ENCODE peak calls at places on chromosome 16, in ten cellular contexts. G, K, H, B, T, U, Q, V, W and O are unnamed samples.

GRCh38 chr16:30997887-30998711 is 12.3 kb downstream of the STX1B start:
- DNase-seq in Q (peak; percentile 75), K (peak; percentile 77), W (peak; percentile 84), B (peak; percentile 66), T (no peak), G (peak; percentile 95), H (peak; percentile 74), V (no peak), U (no peak), O (no peak)

GRCh38 chr16:89102777-89103073 is 9.1 kb downstream of the ACSF3 start:
- DNase-seq in V (no peak), G (no peak), H (no peak), K (no peak), T (no peak), U (no peak), Q (no peak), B (no peak), W (no peak), O (no peak)

GRCh38 chr16:87828071-87828971 is 41.0 kb downstream of the SLC7A5 start:
- DNase-seq in V (no peak), W (no peak), G (no peak), H (peak; percentile 81), K (peak; percentile 50), B (no peak), T (no peak), U (peak; percentile 86), Q (no peak), O (peak; percentile 49)

GRCh38 chr16:27245276-27246231 is 23.0 kb downstream of the NSMCE1 start:
- DNase-seq in T (no peak), G (peak; percentile 93), H (peak; percentile 90), Q (peak; percentile 83), K (no peak), V (no peak), U (no peak), B (no peak), W (peak; percentile 99), O (no peak)

GRCh38 chr16:3652373-3653037 is 2.0 kb upstream of the DNASE1 start:
- DNase-seq in U (no peak), T (no peak), G (no peak), H (no peak), V (peak; percentile 22), W (no peak), B (no peak), K (no peak), Q (no peak), O (no peak)

GRCh38 chr16:49663081-49664057 is 192.5 kb downstream of the ZNF423 start:
- DNase-seq in Q (no peak), B (peak; percentile 47), W (no peak), H (no peak), G (peak; percentile 35), T (no peak), V (peak; percentile 63), K (no peak), U (no peak), O (no peak)

GRCh38 chr16:65119905-65120341 is 1.9 kb downstream of the CDH11 start:
- DNase-seq in B (peak; percentile 20), H (no peak), G (peak; percentile 74), T (peak; percentile 62), W (peak; percentile 76), V (no peak), U (no peak), K (no peak), Q (peak; percentile 62), O (no peak)

GRCh38 chr16:6835516-6835915 is 497.1 kb upstream of the RBFOX1 start:
- DNase-seq in V (no peak), U (no peak), W (no peak), B (no peak), Q (no peak), H (no peak), T (no peak), K (no peak), G (no peak), O (no peak)

GRCh38 chr16:50038756-50039529 is 13.9 kb downstream of the CNEP1R1 start:
- DNase-seq in B (peak; percentile 19), K (no peak), V (no peak), W (no peak), G (peak; percentile 27), Q (no peak), H (no peak), T (no peak), U (peak; percentile 55), O (no peak)

GRCh38 chr16:87895641-87896141 is 26.4 kb upstream of the SLC7A5 start:
- DNase-seq in H (no peak), B (no peak), U (peak; percentile 45), W (peak; percentile 52), V (no peak), G (peak; percentile 91), Q (no peak), T (no peak), K (peak; percentile 30), O (peak; percentile 83)

DNA sequence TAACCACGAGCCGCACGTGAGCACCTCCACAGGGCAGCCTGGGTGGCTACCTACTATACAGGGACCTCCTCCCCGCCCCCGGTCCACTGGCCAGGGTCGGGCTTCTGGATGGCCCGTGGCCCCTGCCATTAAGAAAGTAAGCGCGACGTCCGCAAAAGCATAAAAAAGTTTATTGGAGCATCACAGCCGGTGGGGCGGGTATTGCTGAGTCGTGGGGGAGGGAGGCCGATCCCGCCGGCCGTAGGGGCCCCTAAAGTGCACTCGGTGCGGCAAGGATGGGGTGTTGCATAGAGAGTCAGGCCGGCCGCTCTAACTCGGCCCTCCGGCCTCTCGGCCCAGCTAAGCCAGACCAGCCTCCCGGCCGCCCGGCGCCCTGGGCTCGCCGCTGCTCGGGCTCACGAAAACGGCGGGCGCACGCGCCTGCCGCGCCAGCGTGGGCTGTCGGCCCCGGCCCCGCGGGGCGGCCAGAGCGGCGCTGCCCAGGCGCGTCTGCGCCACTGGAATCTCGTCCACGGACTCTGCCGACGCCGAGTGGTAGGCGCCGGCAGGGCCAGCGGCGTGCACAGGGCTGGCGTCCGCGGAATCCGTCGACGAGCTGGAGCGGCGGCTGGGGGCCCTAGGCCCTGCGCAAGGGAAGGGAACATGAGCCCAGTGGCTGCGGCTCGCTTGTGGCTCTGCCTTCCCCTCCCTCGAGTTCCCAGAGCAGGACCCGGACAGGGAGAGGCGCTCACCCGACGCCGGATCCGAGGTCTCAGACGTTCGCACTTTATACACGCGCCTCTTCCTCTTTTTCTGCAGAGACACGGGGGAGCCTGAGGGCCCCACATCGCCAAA is 1.2 kb upstream of the TPPP3 start:
- DNase-seq in B (peak; percentile 49), W (no peak), T (peak; percentile 72), V (no peak), U (no peak), Q (no peak), H (no peak), G (peak; percentile 53), K (no peak), O (no peak)
- H3K4me3 ChIP-seq in B (no peak overlapping the region), W (no peak overlapping the region), T (peak overlapping the region; percentile 33), V (no peak overlapping the region), U (no peak overlapping the region), Q (no peak overlapping the region), H (no peak overlapping the region), G (peak overlapping the region; percentile 54), K (no peak overlapping the region), O (no peak overlapping the region)

GRCh38 chr16:35411156-35411555 is 1951.7 kb downstream of the TP53TG3F start:
- DNase-seq in U (no peak), H (no peak), B (no peak), Q (no peak), K (no peak), G (no peak), T (no peak), W (no peak), V (no peak), O (no peak)
- H3K9me3 ChIP-seq in U (peaks cover 27% of the 10 kb centered on the region), H (no peaks in the 10 kb centered on the region), B (no peaks in the 10 kb centered on the region), Q (no peaks in the 10 kb centered on the region), K (peaks cover 18% of the 10 kb centered on the region), G (no peaks in the 10 kb centered on the region), T (peaks cover 16% of the 10 kb centered on the region), W (peaks cover 6% of the 10 kb centered on the region), V (no peaks in the 10 kb centered on the region), O (no peaks in the 10 kb centered on the region)

GRCh38 chr16:66515543-66516171 is 34.3 kb downstream of the TK2 start:
- DNase-seq in W (peak; percentile 37), H (peak; percentile 81), K (no peak), G (peak; percentile 80), T (no peak), Q (peak; percentile 19), V (no peak), B (peak; percentile 34), U (peak; percentile 68), O (peak; percentile 48)

GRCh38 chr16:66517586-66518263 is 32.2 kb downstream of the TK2 start:
- DNase-seq in T (no peak), K (no peak), Q (no peak), H (peak; percentile 35), U (no peak), B (no peak), V (no peak), G (no peak), W (no peak), O (no peak)

GRCh38 chr16:66516808-66517585 is 32.9 kb downstream of the TK2 start:
- DNase-seq in B (peak; percentile 94), H (peak; percentile 99), V (peak; percentile 66), T (peak; percentile 18), W (peak; percentile 99), U (peak; percentile 92), G (peak; percentile 89), K (peak; percentile 97), Q (peak; percentile 95), O (peak; percentile 73)

GRCh38 chr16:66519482-66519881 is 30.4 kb downstream of the TK2 start:
- DNase-seq in B (no peak), H (no peak), T (no peak), V (no peak), W (no peak), Q (no peak), U (no peak), G (no peak), K (no peak), O (no peak)

GRCh38 chr16:66516172-66516807 is 33.6 kb downstream of the TK2 start:
- DNase-seq in T (no peak), V (no peak), U (no peak), B (no peak), K (no peak), G (peak; percentile 65), Q (no peak), W (no peak), H (no peak), O (no peak)
- H3K4me2 ChIP-seq in T (no peak overlapping the region), V (peak overlapping the region; percentile 69), U (peak overlapping the region; percentile 57), B (no peak overlapping the region), K (peak overlapping the region; percentile 31), G (peak overlapping the region; percentile 2), Q (peak overlapping the region; percentile 58), W (peak overlapping the region; percentile 40), H (peak overlapping the region; percentile 75), O (no peak overlapping the region)

GRCh38 chr16:57475711-57476339 is 10.5 kb downstream of the DOK4 start:
- DNase-seq in W (peak; percentile 33), U (peak; percentile 90), K (no peak), Q (peak; percentile 15), T (peak; percentile 89), B (peak; percentile 78), V (peak; percentile 83), G (peak; percentile 47), H (peak; percentile 82), O (peak; percentile 71)

GRCh38 chr16:57473906-57474305 is 11.4 kb downstream of the POLR2C start:
- DNase-seq in B (no peak), K (no peak), W (no peak), V (no peak), G (no peak), T (no peak), H (no peak), Q (no peak), U (no peak), O (no peak)

GRCh38 chr16:57473176-57473840 is 10.8 kb downstream of the POLR2C start:
- DNase-seq in W (no peak), H (no peak), G (no peak), B (no peak), Q (no peak), V (no peak), K (no peak), U (no peak), T (no peak), O (no peak)

GRCh38 chr16:57476546-57477410 is 9.5 kb downstream of the DOK4 start:
- DNase-seq in T (no peak), H (no peak), G (no peak), V (peak; percentile 43), B (no peak), W (no peak), K (no peak), Q (no peak), U (no peak), O (no peak)

GRCh38 chr16:57474671-57475661 is 11.3 kb downstream of the DOK4 start:
- DNase-seq in U (peak; percentile 66), H (no peak), V (no peak), B (no peak), Q (no peak), K (no peak), W (no peak), G (no peak), T (no peak), O (no peak)
- H3K4me3 ChIP-seq in U (peak overlapping the region; percentile 56), H (no peak overlapping the region), V (no peak overlapping the region), B (no peak overlapping the region), Q (no peak overlapping the region), K (no peak overlapping the region), W (no peak overlapping the region), G (no peak overlapping the region), T (no peak overlapping the region), O (no peak overlapping the region)